ENCODE peak calls at places on chromosomes 2 and 18, in ten cellular contexts. V is HepG2; O is H54; U is MM.1S; E is fibroblast of gingiva; L is esophagus squamous epithelium; T is Calu3; F is T-helper 2 cell; R is kidney tubule cell; Y is CD4-positive, alpha-beta T cell. A is an unnamed sample.

GRCh38 chr2:197998702-197999101 is 194.3 kb downstream of the PLCL1 start:
- DNase-seq in V (no peak), O (no peak), U (no peak), E (no peak), L (no peak), T (no peak), F (no peak), R (no peak), Y (no peak), A (no peak)

GRCh38 chr2:23801396-23801795 is 125.5 kb downstream of the ATAD2B start:
- DNase-seq in V (no peak), O (no peak), U (no peak), E (peak), L (no peak), T (no peak), F (no peak), R (no peak), Y (no peak), A (peak)

GRCh38 chr2:48114256-48114655 is 208.0 kb upstream of the FBXO11 start:
- DNase-seq in V (peak), O (peak), U (no peak), E (peak), L (no peak), T (peak), F (no peak), R (peak), Y (peak), A (peak)

GRCh38 chr2:219430633-219431615 is 3.7 kb upstream of the SPEG start:
- DNase-seq in V (peak), O (no peak), U (no peak), E (no peak), L (no peak), T (peak), F (no peak), R (peak), Y (no peak), A (peak)

GRCh38 chr2:186559848-186560247 is 30.0 kb upstream of the ITGAV start:
- DNase-seq in V (no peak), O (no peak), U (no peak), E (no peak), L (no peak), T (no peak), F (no peak), R (peak), Y (no peak), A (no peak)

GRCh38 chr2:133986076-133986837 is 267.6 kb upstream of the MGAT5 start:
- DNase-seq in V (no peak), O (no peak), U (no peak), E (no peak), L (no peak), T (peak), F (no peak), R (peak), Y (no peak), A (no peak)

GRCh38 chr2:191552036-191552435 is 125.9 kb upstream of the NABP1 start:
- DNase-seq in V (no peak), O (no peak), U (no peak), E (peak), L (no peak), T (no peak), F (no peak), R (no peak), Y (no peak), A (no peak)

GRCh38 chr2:177474904-177475474 is 82.4 kb downstream of the AGPS start:
- DNase-seq in V (no peak), O (no peak), U (no peak), E (peak), L (no peak), T (no peak), F (no peak), R (peak), Y (no peak), A (no peak)

GRCh38 chr2:170928036-170928823 is 823 bp upstream of the GORASP2 start:
- DNase-seq in V (peak), O (no peak), U (no peak), E (no peak), L (no peak), T (peak), F (no peak), R (peak), Y (no peak), A (peak)

GRCh38 chr2:170408461-170409163 is 230.7 kb downstream of the MYO3B start:
- DNase-seq in V (no peak), O (no peak), U (no peak), E (no peak), L (no peak), T (no peak), F (no peak), R (no peak), Y (no peak), A (no peak)

GRCh38 chr18:55031576-55031975 is 72.3 kb upstream of the CCDC68 start:
- DNase-seq in V (no peak), O (no peak), U (no peak), E (no peak), L (no peak), T (no peak), F (no peak), R (no peak), Y (no peak), A (no peak)

GRCh38 chr2:64273524-64274398 is 129.5 kb upstream of the PELI1 start:
- DNase-seq in V (peak), O (peak), U (peak), E (peak), L (no peak), T (peak), F (no peak), R (peak), Y (no peak), A (peak)

GRCh38 chr2:173750332-173750731 is 214.8 kb downstream of the SP3 start:
- DNase-seq in V (no peak), O (no peak), U (no peak), E (peak), L (no peak), T (no peak), F (no peak), R (peak), Y (no peak), A (no peak)